ENCODE peak calls at places on chromosomes 6 and 20, in four cellular contexts. R, X, N and O are unnamed samples.

GRCh38 chr6:160930547-160931377 is 60.8 kb upstream of the MAP3K4 start:
- DNase-seq in R (peak), X (peak), N (no peak), O (peak)

GRCh38 chr6:74735304-74735703 is 470.5 kb downstream of the COL12A1 start:
- DNase-seq in R (no peak), X (no peak), N (no peak), O (no peak)

GRCh38 chr6:16933532-16933931 is 168.3 kb upstream of the STMND1 start:
- DNase-seq in R (no peak), X (no peak), N (no peak), O (no peak)

GRCh38 chr6:143773503-143773902 is 69.6 kb upstream of the LTV1 start:
- DNase-seq in R (no peak), X (no peak), N (no peak), O (no peak)

GRCh38 chr20:945841-946240 is 29.7 kb upstream of the ANGPT4 start:
- DNase-seq in R (no peak), X (no peak), N (no peak), O (no peak)

GRCh38 chr6:160069050-160069454 is 52.6 kb upstream of the SLC22A1 start:
- DNase-seq in R (no peak), X (no peak), N (peak), O (no peak)

GRCh38 chr6:26284537-26285142 is 80.4 kb upstream of the BTN3A2 start:
- DNase-seq in R (no peak), X (no peak), N (peak), O (no peak)

GRCh38 chr20:19974621-19975435 is 42.3 kb upstream of the NAA20 start:
- DNase-seq in R (no peak), X (no peak), N (no peak), O (no peak)

GRCh38 chr6:98586163-98586562 is 248.2 kb upstream of the POU3F2 start:
- DNase-seq in R (no peak), X (no peak), N (no peak), O (no peak)

GRCh38 chr6:148943451-148943850 is 196.6 kb downstream of the UST start:
- DNase-seq in R (no peak), X (no peak), N (no peak), O (no peak)

GRCh38 chr6:161829186-161829794 is 555.4 kb upstream of the AGPAT4 start:
- DNase-seq in R (no peak), X (no peak), N (no peak), O (no peak)

GRCh38 chr20:64041781-64042771 is 6.1 kb downstream of the C20orf204 start:
- DNase-seq in R (no peak), X (no peak), N (no peak), O (peak)

GRCh38 chr20:57530327-57530981 is 5.5 kb upstream of the CTCFL start:
- DNase-seq in R (peak), X (no peak), N (no peak), O (no peak)

GRCh38 chr6:15036690-15037245 is 209.1 kb upstream of the JARID2 start:
- DNase-seq in R (peak), X (peak), N (no peak), O (peak)

GRCh38 chr6:109790131-109790530 is 99.0 kb downstream of the FIG4 start:
- DNase-seq in R (no peak), X (peak), N (no peak), O (no peak)

GRCh38 chr6:101818056-101818455 is 424.5 kb downstream of the GRIK2 start:
- DNase-seq in R (no peak), X (no peak), N (no peak), O (no peak)

GRCh38 chr6:19613678-19614077 is 223.5 kb upstream of the ID4 start:
- DNase-seq in R (no peak), X (no peak), N (no peak), O (no peak)

GRCh38 chr20:13041574-13042457 is 33.0 kb downstream of the SPTLC3 start:
- DNase-seq in R (no peak), X (no peak), N (no peak), O (no peak)

GRCh38 chr6:43391448-43392031 is 22.1 kb upstream of the ZNF318 start:
- DNase-seq in R (no peak), X (no peak), N (no peak), O (peak)

GRCh38 chr20:33570743-33571142 is 80.8 kb downstream of the CBFA2T2 start:
- DNase-seq in R (no peak), X (no peak), N (no peak), O (no peak)

GRCh38 chr20:33370296-33370695 is 31.0 kb downstream of the CDK5RAP1 start:
- DNase-seq in R (no peak), X (no peak), N (no peak), O (no peak)

GRCh38 chr6:99307295-99307907 is 42.1 kb downstream of the FAXC start:
- DNase-seq in R (no peak), X (no peak), N (no peak), O (no peak)

GRCh38 chr6:128731249-128732165 is 151.4 kb upstream of the LAMA2 start:
- DNase-seq in R (peak), X (peak), N (no peak), O (no peak)

GRCh38 chr6:30790734-30791383 is 46.5 kb upstream of the IER3 start:
- DNase-seq in R (no peak), X (no peak), N (no peak), O (no peak)

GRCh38 chr6:30798501-30798900 is 54.2 kb upstream of the IER3 start:
- DNase-seq in R (no peak), X (no peak), N (no peak), O (no peak)

GRCh38 chr6:30795549-30796293 is 51.4 kb upstream of the IER3 start:
- DNase-seq in R (no peak), X (no peak), N (no peak), O (no peak)

GRCh38 chr6:30789606-30790005 is 45.3 kb upstream of the IER3 start:
- DNase-seq in R (no peak), X (peak), N (no peak), O (no peak)

DNA sequence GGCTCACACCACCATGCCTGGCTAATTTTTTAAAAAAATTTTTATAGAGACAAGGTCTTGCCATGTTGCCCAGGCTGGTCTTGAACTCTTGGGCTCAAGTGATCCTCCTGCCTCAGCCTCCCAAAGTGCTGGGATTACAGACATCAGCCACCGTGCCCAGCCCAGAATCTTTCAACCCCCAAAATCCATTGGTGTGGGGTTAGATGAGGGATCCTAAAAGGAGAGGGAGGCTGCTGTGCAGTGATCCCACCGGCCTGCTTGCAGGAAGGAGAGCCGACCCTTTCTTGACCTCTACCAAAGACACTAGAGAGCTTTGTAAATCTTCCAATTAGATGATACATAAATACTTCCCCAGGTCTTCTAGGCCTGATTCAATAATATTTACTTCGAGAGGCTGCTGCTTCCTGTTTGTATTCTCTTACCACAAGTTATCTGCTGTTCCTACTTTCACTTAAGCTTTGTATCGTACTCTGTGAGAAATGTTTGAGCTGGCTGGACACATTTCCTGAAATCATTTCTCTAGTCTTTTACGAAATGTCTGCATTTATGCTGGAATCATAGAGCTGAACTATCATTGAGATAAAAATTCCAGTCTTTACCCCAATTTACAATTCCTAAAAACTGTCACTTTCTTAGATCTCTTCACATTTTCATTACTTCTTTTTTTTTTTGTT is 49.3 kb upstream of the IER3 start:
- DNase-seq in R (no peak), X (peak), N (peak), O (no peak)
- TF ChIP-seq TARDBP in R (no peak), X (peak), N (no peak), O (no peak)

DNA sequence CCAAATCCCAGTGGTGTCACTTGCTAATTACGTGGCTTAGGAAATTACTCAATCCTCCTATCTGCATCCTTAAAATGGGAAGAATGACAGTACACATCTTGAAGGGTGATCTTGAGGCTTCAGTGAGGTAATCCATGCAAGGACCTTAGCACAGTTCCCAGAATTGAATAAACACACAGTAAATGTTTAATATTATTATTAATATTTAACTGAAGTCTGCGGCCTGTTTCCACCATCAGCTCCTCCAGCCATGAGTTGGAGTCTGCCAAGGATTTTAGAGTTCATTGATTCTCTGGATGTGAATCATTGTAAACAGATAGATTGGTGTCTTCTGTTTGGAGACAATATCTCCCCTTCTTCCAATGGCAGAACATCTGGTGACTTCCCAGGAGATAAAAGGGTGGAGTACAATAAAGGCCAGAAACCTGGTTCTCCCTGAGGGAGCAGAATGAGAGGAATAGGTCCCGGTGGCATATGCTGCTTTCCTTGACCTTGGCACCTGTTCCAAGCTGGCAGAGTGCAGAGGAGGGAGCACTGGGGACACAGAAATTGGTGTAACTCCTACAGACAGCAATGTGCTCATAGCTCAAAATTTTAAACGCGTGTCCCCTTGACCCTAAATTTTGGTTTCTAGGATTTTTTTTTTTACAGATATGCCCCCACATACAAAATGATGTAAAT is 25.4 kb downstream of the UNC5CL start:
- DNase-seq in R (no peak), X (no peak), N (no peak), O (no peak)
- TF ChIP-seq TARDBP in R (no peak), X (no peak), N (no peak), O (no peak)

GRCh38 chr20:53723621-53724020 is 130.0 kb upstream of the ZNF217 start:
- DNase-seq in R (no peak), X (no peak), N (no peak), O (no peak)
- TF ChIP-seq TARDBP in R (no peak), X (no peak), N (no peak), O (no peak)

GRCh38 chr6:151149788-151150187 is 90.0 kb upstream of the AKAP12 start:
- DNase-seq in R (no peak), X (no peak), N (no peak), O (no peak)

GRCh38 chr6:151155095-151155494 is 84.7 kb upstream of the AKAP12 start:
- DNase-seq in R (no peak), X (no peak), N (no peak), O (no peak)

DNA sequence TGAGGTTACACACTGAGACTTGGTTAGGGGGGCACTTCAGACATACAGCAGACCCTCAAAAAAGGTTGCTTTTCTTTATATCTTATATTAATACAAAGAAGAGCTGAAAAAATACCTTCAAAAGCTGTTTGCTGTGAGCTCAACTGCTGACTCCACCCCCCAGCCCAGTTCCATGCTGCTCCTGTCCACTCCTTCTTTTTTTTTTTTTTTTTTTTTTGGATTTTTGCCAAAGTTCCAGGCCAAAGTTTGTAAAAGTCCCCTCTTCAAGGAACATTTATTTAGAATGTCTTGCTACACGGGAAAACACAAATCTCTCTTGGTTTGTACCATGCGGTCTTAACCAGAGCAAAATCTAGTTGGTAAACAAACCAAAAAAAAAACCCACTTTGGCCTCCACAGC is 85.3 kb upstream of the AKAP12 start:
- DNase-seq in R (no peak), X (peak), N (no peak), O (peak)
- TF ChIP-seq TARDBP in R (no peak), X (no peak), N (no peak), O (no peak)

GRCh38 chr20:62232194-62232593 is 6.1 kb upstream of the OSBPL2 start:
- DNase-seq in R (no peak), X (no peak), N (no peak), O (no peak)
- TF ChIP-seq TARDBP in R (no peak), X (no peak), N (no peak), O (no peak)

DNA sequence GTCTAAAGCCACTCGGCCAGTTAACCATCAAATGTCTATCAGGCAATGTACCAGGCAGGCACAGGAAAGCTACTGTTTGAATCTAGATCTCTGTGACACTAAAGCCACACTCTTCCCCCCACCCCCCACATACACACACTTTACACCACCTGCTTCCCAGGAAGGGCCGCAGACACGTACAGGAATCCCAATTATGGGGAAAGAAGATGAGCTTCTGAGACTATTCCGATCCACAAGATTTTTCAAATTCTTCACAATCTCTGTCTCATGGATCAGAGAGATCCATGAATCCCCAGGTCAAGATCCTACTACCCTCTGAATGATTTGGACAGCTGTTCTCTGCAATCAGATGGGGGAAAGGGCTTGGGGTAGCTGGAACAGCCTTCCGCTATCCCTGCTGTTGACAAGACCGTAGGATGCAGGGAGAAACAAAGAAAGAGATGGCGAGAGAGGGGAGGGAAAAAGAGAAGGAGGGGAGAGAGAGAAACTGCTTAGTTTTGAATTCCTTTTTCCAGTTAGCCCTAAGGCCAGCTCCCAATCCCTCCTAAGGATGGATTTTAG is 25.4 kb upstream of the RIMS4 start:
- DNase-seq in R (no peak), X (no peak), N (no peak), O (no peak)
- TF ChIP-seq TARDBP in R (no peak), X (no peak), N (no peak), O (no peak)

DNA sequence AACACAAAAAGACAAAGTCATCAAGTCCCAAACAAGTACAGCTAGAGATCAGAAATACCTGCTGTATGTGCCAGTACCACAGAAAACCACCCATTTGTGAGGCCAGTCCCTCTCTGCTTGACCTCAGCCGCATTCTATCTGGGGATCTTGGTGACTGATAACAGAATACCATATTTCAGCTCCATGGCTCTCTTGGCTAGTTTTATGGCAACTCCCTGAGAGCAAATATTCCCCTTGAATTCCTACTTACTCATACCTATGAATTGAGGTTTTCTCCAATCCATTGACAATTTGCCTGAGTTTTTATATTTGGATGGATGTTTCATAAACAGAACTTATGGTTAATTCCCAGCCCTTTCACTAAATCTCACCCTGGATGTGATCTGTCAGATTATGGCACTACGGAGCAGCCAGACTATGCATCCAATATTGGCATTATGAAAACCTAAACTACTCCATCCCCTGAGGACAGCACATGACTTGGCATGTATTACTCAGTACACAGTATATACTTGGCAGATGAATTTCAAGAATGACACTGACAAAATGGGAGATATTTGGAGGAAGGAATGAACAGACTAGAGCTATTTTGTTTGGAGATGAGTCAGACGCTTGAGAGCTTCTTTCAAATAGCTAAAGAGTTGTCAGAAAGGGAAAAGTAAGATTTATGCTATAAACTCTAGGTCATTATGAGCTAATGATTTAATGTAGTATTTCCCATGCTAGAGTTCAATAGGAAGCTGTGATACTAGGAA is 95.7 kb downstream of the PRDM1 start:
- DNase-seq in R (no peak), X (no peak), N (peak), O (no peak)
- TF ChIP-seq TARDBP in R (no peak), X (no peak), N (no peak), O (no peak)

GRCh38 chr20:59173938-59174496 is 10.4 kb downstream of the ZNF831 start:
- DNase-seq in R (no peak), X (no peak), N (no peak), O (no peak)
- TF ChIP-seq TARDBP in R (no peak), X (no peak), N (no peak), O (no peak)

GRCh38 chr6:8005136-8005535 is 59.1 kb downstream of the BLOC1S5 start:
- DNase-seq in R (no peak), X (no peak), N (no peak), O (no peak)

GRCh38 chr6:8000080-8001035 is 63.8 kb downstream of the BLOC1S5 start:
- DNase-seq in R (no peak), X (no peak), N (no peak), O (no peak)

DNA sequence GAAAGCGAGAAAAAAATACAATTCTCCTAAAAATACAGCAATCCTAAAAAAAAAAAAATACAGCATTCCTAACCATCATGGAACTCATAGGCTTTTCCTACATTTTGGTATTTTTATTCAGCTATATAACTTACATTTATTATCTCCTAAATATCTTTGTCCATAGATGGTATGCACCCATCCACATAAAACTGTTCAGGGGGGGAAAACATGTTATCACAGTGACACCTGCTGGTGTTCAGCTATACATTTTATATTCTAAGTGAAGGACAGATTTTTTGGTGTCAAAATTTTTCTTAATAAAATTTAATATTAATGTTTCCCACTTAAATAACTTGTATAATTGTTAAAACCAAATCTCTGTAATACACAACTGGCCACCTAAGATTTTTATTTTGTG is 58.0 kb downstream of the BLOC1S5 start:
- DNase-seq in R (peak), X (peak), N (no peak), O (peak)
- TF ChIP-seq TARDBP in R (no peak), X (no peak), N (no peak), O (no peak)